ENCODE peak calls at places on chromosome 21, in five cellular contexts. N is H1, F is H9, E is neuronal stem cell, C is trophoblast cell. K is an unnamed sample.

GRCh38 chr21:44653656-44654575 is 543 bp downstream of the KRTAP12-4 start:
- DNase-seq in C (no peak), F (no peak), E (no peak), N (no peak), K (no peak)

GRCh38 chr21:31447477-31447876 is 103.4 kb upstream of the TIAM1 start:
- DNase-seq in E (no peak), N (no peak), C (peak), F (no peak), K (peak)

GRCh38 chr21:23152130-23152529 is 2153.9 kb downstream of the NCAM2 start:
- DNase-seq in F (no peak), C (no peak), E (no peak), N (no peak), K (no peak)

GRCh38 chr21:33729631-33730030 is 87.3 kb downstream of the ITSN1 start:
- DNase-seq in C (no peak), F (no peak), E (no peak), N (no peak), K (no peak)

GRCh38 chr21:42262826-42263225 is 43.9 kb downstream of the ABCG1 start:
- DNase-seq in F (no peak), E (no peak), N (no peak), C (no peak), K (peak)

GRCh38 chr21:29221259-29221744 is 77.4 kb upstream of the BACH1 start:
- DNase-seq in C (no peak), F (no peak), N (no peak), E (no peak), K (no peak)

GRCh38 chr21:17731554-17731953 is 87.6 kb downstream of the C21orf91 start:
- DNase-seq in N (no peak), C (no peak), F (no peak), E (no peak), K (no peak)

GRCh38 chr21:31236528-31236927 is 107.5 kb downstream of the TIAM1 start:
- DNase-seq in C (no peak), E (no peak), N (no peak), F (no peak), K (no peak)

GRCh38 chr21:41651830-41652229 is 115.0 kb downstream of the RIPK4 start:
- DNase-seq in E (no peak), F (no peak), C (no peak), N (no peak), K (no peak)

GRCh38 chr21:28402616-28402989 is 590.1 kb downstream of the LTN1 start:
- DNase-seq in C (no peak), F (no peak), N (no peak), E (no peak), K (no peak)

GRCh38 chr21:20739421-20739820 is 258.8 kb upstream of the NCAM2 start:
- DNase-seq in F (peak), N (no peak), E (no peak), C (no peak), K (no peak)

GRCh38 chr21:44785620-44786344 is 15.8 kb downstream of the UBE2G2 start:
- DNase-seq in N (no peak), F (no peak), C (no peak), E (no peak), K (peak)

GRCh38 chr21:32256873-32257620 is 21.8 kb downstream of the MIS18A start:
- DNase-seq in E (no peak), N (no peak), F (no peak), C (no peak), K (peak)

GRCh38 chr21:32281531-32281930 is 2.7 kb upstream of the MIS18A start:
- DNase-seq in F (no peak), E (no peak), N (no peak), C (no peak), K (no peak)

GRCh38 chr21:19767546-19767945 is 1230.7 kb upstream of the NCAM2 start:
- DNase-seq in E (no peak), C (no peak), F (no peak), N (no peak), K (no peak)

GRCh38 chr21:40765771-40766170 is 81.2 kb downstream of the DSCAM start:
- DNase-seq in E (no peak), C (no peak), N (no peak), F (no peak), K (no peak)

GRCh38 chr21:28579986-28580550 is 412.6 kb downstream of the LTN1 start:
- DNase-seq in F (peak), E (no peak), C (no peak), N (no peak), K (no peak)

GRCh38 chr21:40386301-40386911 is 460.6 kb downstream of the DSCAM start:
- DNase-seq in E (peak), C (peak), F (peak), N (peak), K (no peak)

GRCh38 chr21:21200103-21200938 is 202.1 kb downstream of the NCAM2 start:
- DNase-seq in N (no peak), E (no peak), C (peak), F (no peak), K (peak)

GRCh38 chr21:25464275-25464674 is 143.0 kb downstream of the MRPL39 start:
- DNase-seq in F (no peak), E (no peak), C (no peak), N (no peak), K (no peak)

GRCh38 chr21:33543505-33544129 is 779 bp downstream of the SON start:
- DNase-seq in F (peak), N (no peak), C (peak), E (no peak), K (no peak)

GRCh38 chr21:34604556-34604955 is 10.4 kb downstream of the RCAN1 start:
- DNase-seq in F (no peak), C (no peak), E (no peak), N (no peak), K (no peak)

GRCh38 chr21:31731802-31732537 is at the start of gene SCAF4:
- DNase-seq in F (peak), E (peak), C (peak), N (peak), K (peak)

GRCh38 chr21:16535100-16535418 is 805.3 kb downstream of the USP25 start:
- DNase-seq in N (no peak), F (no peak), E (no peak), C (no peak), K (no peak)

GRCh38 chr21:34365794-34366193 is 2.0 kb downstream of the KCNE2 start:
- DNase-seq in C (no peak), F (no peak), E (peak), N (no peak), K (no peak)

GRCh38 chr21:15422761-15423160 is 307.0 kb upstream of the USP25 start:
- DNase-seq in E (no peak), C (no peak), N (no peak), F (no peak), K (no peak)

GRCh38 chr21:31360717-31361116 is 16.7 kb upstream of the TIAM1 start:
- DNase-seq in E (no peak), C (no peak), F (no peak), N (no peak), K (no peak)

GRCh38 chr21:27817061-27817460 is 850.2 kb upstream of the ADAMTS5 start:
- DNase-seq in N (no peak), E (no peak), F (no peak), C (peak), K (peak)

GRCh38 chr21:15809818-15810217 is 80.0 kb downstream of the USP25 start:
- DNase-seq in C (no peak), F (no peak), N (no peak), E (no peak), K (peak)

GRCh38 chr21:32018381-32018780 is 145.6 kb downstream of the HUNK start:
- DNase-seq in N (no peak), E (no peak), F (no peak), C (no peak), K (no peak)

GRCh38 chr21:37368536-37369279 is 2.1 kb downstream of the DYRK1A start:
- DNase-seq in E (no peak), C (no peak), N (no peak), F (no peak), K (peak)
- H3K23ac ChIP-seq in E (no peak), C (no peak), N (no peak), F (no peak), K (no peak)

DNA sequence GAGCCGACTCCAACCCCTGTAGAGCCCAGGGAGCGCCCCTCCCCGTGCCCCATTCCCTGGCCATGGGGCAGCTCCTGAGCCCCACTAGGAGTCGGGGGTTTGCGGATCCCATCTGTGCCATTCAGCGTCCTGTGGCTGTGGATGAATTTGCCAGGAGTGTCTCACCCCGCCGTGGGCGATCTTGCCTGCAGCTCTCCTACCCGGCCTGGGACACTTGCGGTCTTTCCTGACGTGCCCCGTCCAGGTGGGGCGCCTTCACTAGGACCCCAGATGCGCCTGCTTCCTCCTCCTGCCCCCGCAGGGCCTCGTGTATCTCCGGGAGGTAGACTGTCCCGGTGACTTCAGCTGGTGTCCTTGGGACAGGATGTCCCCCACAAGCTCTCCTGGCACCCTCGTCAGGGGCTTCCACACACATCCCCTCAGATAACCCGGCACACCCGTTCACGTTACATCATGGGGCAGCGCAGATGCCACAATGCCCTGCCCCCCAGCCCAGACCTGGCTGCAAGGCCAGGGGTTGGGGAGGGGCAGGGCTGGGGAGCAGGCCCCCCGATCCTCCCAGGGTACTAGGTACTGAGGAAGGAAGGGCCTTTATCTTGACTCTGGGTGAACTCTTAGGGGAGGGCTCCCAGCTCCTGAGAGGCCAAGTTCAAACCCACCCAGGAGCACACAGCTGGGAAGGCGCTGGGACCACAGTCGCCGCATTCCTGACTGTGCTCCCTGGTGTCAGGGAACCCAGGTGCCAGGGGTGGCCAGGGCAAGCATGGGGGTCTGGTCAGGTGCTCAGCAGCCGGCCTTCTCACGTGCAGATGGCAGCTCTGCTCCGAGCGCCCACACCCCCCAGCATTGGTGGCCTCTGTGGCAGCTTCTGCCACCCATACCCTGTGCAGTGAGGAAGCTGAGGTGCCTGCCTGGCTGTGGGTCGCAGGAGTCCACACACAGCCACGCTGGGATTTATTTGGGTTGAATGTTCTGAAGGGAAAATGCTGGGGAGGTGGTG is 53.4 kb upstream of the COL6A1 start:
- DNase-seq in C (no peak), F (no peak), N (no peak), E (no peak), K (no peak)
- H2BK12ac ChIP-seq in C (no peak), F (no peak), N (no peak), E (peak), K (no peak)

DNA sequence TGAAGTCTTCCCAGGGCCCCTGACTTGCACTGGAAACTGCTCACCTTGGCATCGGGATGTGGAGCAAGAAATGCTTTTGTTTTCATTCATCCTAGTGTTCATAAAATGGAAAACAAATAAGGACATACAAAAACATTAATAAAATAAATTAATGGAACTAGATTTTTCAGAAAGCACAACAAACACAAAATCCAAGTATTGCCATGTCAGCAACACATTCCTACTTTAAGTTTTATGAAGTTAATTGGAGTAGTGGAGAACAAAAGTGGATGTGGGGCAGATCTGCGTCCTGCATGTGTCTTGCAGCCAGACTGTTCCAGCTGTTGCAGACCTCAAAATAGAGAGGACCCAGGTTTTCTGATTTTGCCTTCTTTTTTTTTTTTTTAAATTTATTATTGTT is 32.9 kb downstream of the PRMT2 start:
- DNase-seq in E (no peak), F (no peak), C (no peak), N (no peak), K (no peak)
- H3K4ac ChIP-seq in E (no peak), F (no peak), C (no peak), N (no peak), K (no peak)

GRCh38 chr21:39379986-39380891 is 31.4 kb upstream of the HMGN1 start:
- DNase-seq in E (peak), C (peak), N (peak), F (peak), K (peak)
- H3K23ac ChIP-seq in E (peak), C (no peak), N (no peak), F (no peak), K (no peak)

DNA sequence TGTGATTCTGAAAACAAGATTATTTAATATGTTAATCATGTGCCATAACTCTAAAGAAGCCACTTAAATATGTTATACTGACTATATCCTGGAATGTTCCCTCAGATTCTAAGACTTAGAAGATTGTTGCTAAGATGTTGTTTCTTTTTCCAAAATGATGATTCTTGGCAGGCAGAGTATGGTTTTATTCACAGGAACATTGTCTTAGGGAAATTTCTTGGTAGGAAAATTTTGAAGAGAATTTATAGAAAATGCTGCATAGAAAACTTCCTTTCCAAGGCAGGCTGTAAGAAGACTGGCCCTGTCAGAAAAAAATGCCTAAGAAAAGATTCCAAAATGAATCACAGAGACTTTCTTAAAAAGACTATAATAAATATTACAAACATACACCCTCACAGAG is 61.4 kb downstream of the ADAMTS1 start:
- DNase-seq in E (no peak), N (no peak), F (no peak), C (no peak), K (no peak)
- H2BK12ac ChIP-seq in E (no peak), N (no peak), F (no peak), C (no peak), K (no peak)

GRCh38 chr21:43338951-43339350 is 88.0 kb downstream of the SIK1 start:
- DNase-seq in F (no peak), N (no peak), C (no peak), E (no peak), K (no peak)
- H3K4ac ChIP-seq in F (no peak), N (no peak), C (no peak), E (no peak), K (no peak)

GRCh38 chr21:43361127-43361492 is 65.8 kb downstream of the SIK1 start:
- DNase-seq in F (no peak), N (no peak), C (peak), E (no peak), K (no peak)
- H3K23ac ChIP-seq in F (no peak), N (no peak), C (no peak), E (peak), K (no peak)

GRCh38 chr21:35827004-35827403 is 233.3 kb downstream of the SETD4 start:
- DNase-seq in C (no peak), F (no peak), N (no peak), E (no peak), K (no peak)

GRCh38 chr21:35825370-35825769 is 235.0 kb downstream of the SETD4 start:
- DNase-seq in N (no peak), E (no peak), F (no peak), C (no peak), K (no peak)

GRCh38 chr21:35825954-35826353 is 234.4 kb downstream of the SETD4 start:
- DNase-seq in E (no peak), N (no peak), C (no peak), F (no peak), K (no peak)

GRCh38 chr21:35829014-35829525 is 231.3 kb downstream of the SETD4 start:
- DNase-seq in C (no peak), E (no peak), F (no peak), N (no peak), K (no peak)

GRCh38 chr21:35828161-35828560 is 232.2 kb downstream of the SETD4 start:
- DNase-seq in N (no peak), C (no peak), E (no peak), F (no peak), K (no peak)
- H2BK12ac ChIP-seq in N (no peak), C (no peak), E (no peak), F (no peak), K (no peak)